ENCODE peak calls at places on chromosomes 5 and 9, in six cellular contexts. Y, I, W, L, P and U are unnamed samples.

GRCh38 chr5:6686916-6687409 is 26.3 kb upstream of the TENT4A start:
- DNase-seq in L (peak; percentile 63), I (no peak), P (no peak), W (no peak), Y (peak; percentile 62), U (peak; percentile 43)

GRCh38 chr5:40485021-40485998 is 194.4 kb upstream of the PTGER4 start:
- DNase-seq in P (no peak), I (peak; percentile 47), W (no peak), L (peak; percentile 25), Y (no peak), U (no peak)

GRCh38 chr5:26482076-26482816 is 556.1 kb downstream of the CDH9 start:
- DNase-seq in L (no peak), Y (peak; percentile 4), I (no peak), P (no peak), W (no peak), U (no peak)

GRCh38 chr5:44691811-44692210 is 116.9 kb upstream of the MRPS30 start:
- DNase-seq in P (no peak), W (no peak), I (no peak), L (no peak), Y (peak; percentile 96), U (no peak)

GRCh38 chr5:135813758-135814157 is 20.7 kb upstream of the SLC25A48 start:
- DNase-seq in Y (no peak), W (no peak), P (no peak), I (no peak), L (no peak), U (no peak)

GRCh38 chr5:118956727-118957126 is 31.6 kb downstream of the DTWD2 start:
- DNase-seq in W (no peak), L (peak; percentile 38), I (no peak), P (no peak), Y (peak; percentile 45), U (peak; percentile 15)

GRCh38 chr9:92671323-92671722 is 1.4 kb upstream of the IPPK start:
- DNase-seq in I (no peak), L (peak; percentile 95), W (peak; percentile 50), Y (peak; percentile 81), P (no peak), U (no peak)

GRCh38 chr5:59799668-59800374 is 93.7 kb downstream of the PDE4D start:
- DNase-seq in P (no peak), W (no peak), Y (peak; percentile 72), I (no peak), L (peak; percentile 78), U (peak; percentile 50)

GRCh38 chr9:22643541-22643940 is 196.9 kb downstream of the DMRTA1 start:
- DNase-seq in Y (no peak), P (no peak), L (no peak), I (no peak), W (no peak), U (no peak)

GRCh38 chr9:76603448-76603895 is 144.5 kb downstream of the GCNT1 start:
- DNase-seq in W (no peak), Y (no peak), L (peak; percentile 74), P (no peak), I (no peak), U (no peak)

GRCh38 chr9:78919701-78920100 is 622.8 kb downstream of the PSAT1 start:
- DNase-seq in P (no peak), L (no peak), Y (peak; percentile 88), W (no peak), I (no peak), U (no peak)

GRCh38 chr9:20317701-20318100 is 304.6 kb downstream of the MLLT3 start:
- DNase-seq in W (no peak), P (no peak), I (no peak), L (no peak), Y (no peak), U (no peak)

GRCh38 chr9:115992834-115993233 is 160.8 kb upstream of the PAPPA start:
- DNase-seq in L (peak; percentile 81), W (peak; percentile 24), Y (no peak), P (no peak), I (no peak), U (no peak)

GRCh38 chr9:110828148-110828730 is 159.6 kb downstream of the MUSK start:
- DNase-seq in P (peak; percentile 67), L (peak; percentile 58), Y (no peak), I (no peak), W (no peak), U (peak; percentile 61)

GRCh38 chr5:92519717-92520632 is 1061.0 kb downstream of the NR2F1-AS1 start:
- DNase-seq in W (no peak), I (no peak), L (peak; percentile 54), Y (peak; percentile 23), P (no peak), U (no peak)

GRCh38 chr9:27467486-27467885 is 56.6 kb upstream of the IFNK start:
- DNase-seq in L (no peak), W (no peak), I (no peak), P (no peak), Y (no peak), U (no peak)

GRCh38 chr9:100296407-100296806 is 56.3 kb downstream of the TEX10 start:
- DNase-seq in I (no peak), Y (no peak), W (no peak), L (no peak), P (no peak), U (no peak)

GRCh38 chr5:163841-164240 is 27.5 kb upstream of the LRRC14B start:
- DNase-seq in Y (no peak), W (no peak), P (no peak), L (no peak), I (no peak), U (no peak)

GRCh38 chr5:110476164-110476563 is 250.3 kb downstream of the TMEM232 start:
- DNase-seq in I (no peak), P (no peak), Y (no peak), L (no peak), W (no peak), U (no peak)

GRCh38 chr9:92482336-92482735 is at the start of gene ASPN:
- DNase-seq in W (no peak), P (no peak), I (no peak), Y (no peak), L (peak; percentile 58), U (no peak)

GRCh38 chr9:37944266-37944650 is 40.3 kb upstream of the SLC25A51 start:
- DNase-seq in W (no peak), I (no peak), Y (no peak), P (no peak), L (no peak), U (no peak)

GRCh38 chr9:72633966-72634365 is 112.6 kb downstream of the TMC1 start:
- DNase-seq in P (no peak), Y (peak; percentile 13), W (peak; percentile 1), L (peak; percentile 73), I (peak; percentile 11), U (no peak)

GRCh38 chr5:11902304-11902703 is 1.9 kb downstream of the CTNND2 start:
- DNase-seq in W (no peak), I (no peak), Y (no peak), P (no peak), L (no peak), U (no peak)

GRCh38 chr9:128898845-128899565 is 17.1 kb downstream of the LRRC8A start:
- DNase-seq in Y (no peak), I (no peak), L (no peak), W (no peak), P (no peak), U (no peak)

GRCh38 chr9:82161876-82162275 is 173.3 kb downstream of the SPATA31D1 start:
- DNase-seq in P (no peak), L (no peak), W (no peak), I (no peak), Y (no peak), U (no peak)

GRCh38 chr5:102223542-102224444 is 72.3 kb downstream of the SLCO4C1 start:
- DNase-seq in W (no peak), Y (peak; percentile 88), L (peak; percentile 63), P (no peak), I (peak; percentile 24), U (peak; percentile 11)

GRCh38 chr5:137923856-137924255 is 34.6 kb downstream of the PKD2L2 start:
- DNase-seq in I (no peak), Y (no peak), W (no peak), L (no peak), P (no peak), U (no peak)

GRCh38 chr5:61777292-61777691 is 445.2 kb downstream of the ZSWIM6 start:
- DNase-seq in L (no peak), W (no peak), P (no peak), Y (no peak), I (no peak), U (no peak)

GRCh38 chr5:569868-570361 is 42.2 kb upstream of the CEP72 start:
- DNase-seq in I (no peak), L (no peak), P (no peak), W (no peak), Y (no peak), U (no peak)

GRCh38 chr9:36903541-36904435 is 130.3 kb downstream of the PAX5 start:
- DNase-seq in L (peak; percentile 78), I (no peak), W (no peak), P (no peak), Y (peak; percentile 88), U (peak; percentile 62)

GRCh38 chr5:115179959-115180709 is 10.4 kb upstream of the TRIM36 start:
- DNase-seq in P (no peak), W (no peak), Y (peak; percentile 11), L (peak; percentile 23), I (peak; percentile 37), U (no peak)

GRCh38 chr9:73527521-73527920 is 375.9 kb downstream of the ANXA1 start:
- DNase-seq in L (no peak), I (no peak), Y (no peak), W (no peak), P (no peak), U (no peak)

GRCh38 chr9:119273984-119274665 is 95.1 kb downstream of the BRINP1 start:
- DNase-seq in W (no peak), Y (no peak), P (no peak), I (no peak), L (no peak), U (no peak)
- H3K4me3 ChIP-seq in W (no peak overlapping the region), Y (no peak overlapping the region), P (no peak overlapping the region), I (no peak overlapping the region), L (no peak overlapping the region), U (no peak overlapping the region)

DNA sequence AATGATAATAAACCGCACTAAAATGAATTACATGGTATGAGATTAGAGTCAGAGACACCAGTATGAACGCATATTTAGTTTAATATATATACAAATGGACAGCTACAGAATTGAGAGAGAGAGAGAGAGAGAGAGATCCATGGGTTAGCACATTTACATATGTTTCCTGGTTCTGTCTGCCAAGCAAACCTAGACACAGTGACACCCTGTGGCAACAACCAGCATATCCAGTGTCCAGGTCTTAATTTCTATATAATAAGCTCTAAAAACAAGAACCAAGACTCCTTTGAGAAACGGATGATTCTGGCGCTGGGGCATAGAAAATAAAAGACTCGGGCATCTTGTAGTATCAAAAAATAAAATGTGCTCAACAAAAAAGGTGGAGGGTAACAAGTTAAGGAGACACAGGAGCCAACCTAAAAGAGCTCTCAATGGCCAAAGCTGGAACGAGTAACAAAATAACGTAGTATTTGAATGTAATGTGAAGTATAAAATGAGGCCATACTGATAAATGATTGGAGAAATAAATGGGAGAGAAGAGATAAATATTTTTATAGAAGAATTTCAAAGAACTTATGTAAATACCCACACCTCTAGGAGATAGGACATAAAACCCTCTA is 84.5 kb downstream of the RFX3 start:
- DNase-seq in L (peak; percentile 86), Y (peak; percentile 63), I (peak; percentile 39), W (peak; percentile 37), P (no peak), U (peak; percentile 55)
- TF ChIP-seq CTCF in L (peak; percentile 70), Y (peak; percentile 69), I (peak; percentile 67), W (peak; percentile 77), P (peak; percentile 13), U (peak; percentile 70)

GRCh38 chr9:133701981-133702797 is 36.0 kb downstream of the SARDH start:
- DNase-seq in Y (no peak), I (no peak), L (no peak), W (no peak), P (no peak), U (no peak)
- H3K4me3 ChIP-seq in Y (no peak overlapping the region), I (no peak overlapping the region), L (peak overlapping the region; percentile 4), W (no peak overlapping the region), P (peak overlapping the region; percentile 31), U (no peak overlapping the region)

GRCh38 chr5:94157704-94158608 is 416.6 kb upstream of the POU5F2 start:
- DNase-seq in L (peak; percentile 18), I (no peak), W (no peak), Y (no peak), P (no peak), U (no peak)
- TF ChIP-seq CTCF in L (no peak), I (no peak), W (peak; percentile 27), Y (no peak), P (no peak), U (no peak)